ENCODE peak calls at places on chromosomes 3 and 15, in eight cellular contexts. D is AG04450, V is SK-N-SH, Y is Calu3, G is fibroblast of pulmonary artery, A is breast epithelium, Z is pancreas, N is GM06990. W is an unnamed sample.

GRCh38 chr15:45184562-45185041 is 3.2 kb downstream of the SHF start:
- DNase-seq in D (no peak), V (peak), Y (no peak), G (no peak), A (no peak), Z (no peak), N (no peak), W (no peak)

GRCh38 chr15:74884428-74885223 is 5.2 kb upstream of the MPI start:
- DNase-seq in D (no peak), V (no peak), Y (no peak), G (peak), A (no peak), Z (no peak), N (no peak), W (no peak)

GRCh38 chr3:138492980-138493675 is 58.7 kb downstream of the ESYT3 start:
- DNase-seq in D (no peak), V (no peak), Y (no peak), G (no peak), A (no peak), Z (no peak), N (no peak), W (no peak)

GRCh38 chr3:162863579-162863978 is 1367.0 kb downstream of the OTOL1 start:
- DNase-seq in D (no peak), V (no peak), Y (no peak), G (no peak), A (no peak), Z (no peak), N (no peak), W (no peak)

GRCh38 chr3:100517276-100517675 is 24.9 kb downstream of the TMEM45A start:
- DNase-seq in D (no peak), V (no peak), Y (no peak), G (no peak), A (no peak), Z (no peak), N (no peak), W (no peak)

GRCh38 chr3:25143356-25143704 is 284.7 kb upstream of the RARB start:
- DNase-seq in D (no peak), V (no peak), Y (peak), G (no peak), A (no peak), Z (no peak), N (no peak), W (no peak)

GRCh38 chr15:92365079-92365478 is 28.6 kb upstream of the ST8SIA2 start:
- DNase-seq in D (no peak), V (no peak), Y (no peak), G (peak), A (no peak), Z (no peak), N (no peak), W (no peak)

GRCh38 chr3:53182759-53183355 is 21.8 kb downstream of the PRKCD start:
- DNase-seq in D (no peak), V (no peak), Y (no peak), G (no peak), A (no peak), Z (no peak), N (no peak), W (no peak)

GRCh38 chr3:67593761-67594234 is 60.6 kb downstream of the SUCLG2 start:
- DNase-seq in D (no peak), V (no peak), Y (peak), G (peak), A (no peak), Z (no peak), N (no peak), W (no peak)

GRCh38 chr3:11638669-11639402 is 4.9 kb downstream of the VGLL4 start:
- DNase-seq in D (no peak), V (peak), Y (no peak), G (peak), A (no peak), Z (no peak), N (no peak), W (no peak)

GRCh38 chr3:120524171-120524923 is 71.8 kb upstream of the NDUFB4 start:
- DNase-seq in D (no peak), V (no peak), Y (no peak), G (peak), A (no peak), Z (no peak), N (no peak), W (no peak)

GRCh38 chr3:34948431-34948971 is 690.8 kb upstream of the ARPP21 start:
- DNase-seq in D (no peak), V (no peak), Y (no peak), G (peak), A (no peak), Z (no peak), N (no peak), W (no peak)

GRCh38 chr3:114058646-114059045 is 2.1 kb downstream of the QTRT2 start:
- DNase-seq in D (no peak), V (no peak), Y (no peak), G (no peak), A (no peak), Z (no peak), N (no peak), W (no peak)

GRCh38 chr3:134299185-134299887 is 48.7 kb upstream of the RYK start:
- DNase-seq in D (no peak), V (no peak), Y (no peak), G (peak), A (no peak), Z (no peak), N (no peak), W (no peak)
- TF ChIP-seq CTCF in D (peak), V (peak), Y (peak), G (peak), A (no peak), Z (no peak), N (no peak), W (peak)

GRCh38 chr3:109117939-109118338 is at the start of gene MORC1:
- DNase-seq in D (no peak), V (no peak), Y (no peak), G (no peak), A (no peak), Z (no peak), N (peak), W (no peak)
- TF ChIP-seq CTCF in D (no peak), V (no peak), Y (no peak), G (no peak), A (no peak), Z (no peak), N (no peak), W (no peak)

GRCh38 chr15:95328559-95328958 is 1001.9 kb upstream of the NR2F2 start:
- DNase-seq in D (no peak), V (no peak), Y (no peak), G (no peak), A (no peak), Z (no peak), N (no peak), W (no peak)
- TF ChIP-seq CTCF in D (no peak), V (no peak), Y (no peak), G (no peak), A (no peak), Z (no peak), N (no peak), W (no peak)

DNA sequence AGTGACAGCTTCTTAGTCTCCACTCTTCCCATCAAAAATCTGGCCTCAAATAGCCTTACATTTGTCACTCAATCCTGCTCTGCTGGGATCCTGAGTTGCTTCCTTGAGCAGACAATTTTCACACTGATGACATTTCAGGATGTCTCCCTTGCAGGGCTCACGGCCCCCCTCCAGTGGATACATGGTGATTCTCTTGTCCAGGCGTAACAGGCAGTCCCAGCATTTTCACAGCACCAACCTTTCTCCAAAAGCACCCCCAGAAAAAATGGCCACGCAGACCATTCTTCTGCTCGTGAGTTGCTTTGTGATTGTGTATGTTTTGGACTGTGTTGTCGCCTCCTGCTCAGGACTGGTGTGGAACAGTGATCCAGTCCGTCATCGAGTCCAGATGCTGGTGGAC is 47.4 kb upstream of the WNT7A start:
- DNase-seq in D (no peak), V (peak), Y (no peak), G (no peak), A (no peak), Z (no peak), N (no peak), W (no peak)
- TF ChIP-seq CTCF in D (peak), V (no peak), Y (peak), G (no peak), A (no peak), Z (no peak), N (peak), W (no peak)

GRCh38 chr3:149752051-149752787 is at the start of gene COMMD2:
- DNase-seq in D (peak), V (peak), Y (peak), G (peak), A (peak), Z (peak), N (peak), W (peak)
- TF ChIP-seq CTCF in D (peak), V (peak), Y (peak), G (peak), A (no peak), Z (no peak), N (peak), W (no peak)

GRCh38 chr15:60551781-60552161 is 72.8 kb upstream of the ICE2 start:
- DNase-seq in D (no peak), V (no peak), Y (peak), G (no peak), A (no peak), Z (no peak), N (no peak), W (no peak)
- TF ChIP-seq CTCF in D (no peak), V (no peak), Y (peak), G (no peak), A (no peak), Z (no peak), N (peak), W (peak)

GRCh38 chr3:148991219-148992026 is at the start of gene GYG1:
- DNase-seq in D (peak), V (peak), Y (peak), G (peak), A (peak), Z (peak), N (peak), W (peak)
- TF ChIP-seq CTCF in D (peak), V (peak), Y (peak), G (no peak), A (peak), Z (no peak), N (peak), W (peak)